ENCODE peak calls at places on chromosome 17, in seven cellular contexts. A is uterus, G is breast epithelium, C is ovary, N is tibial nerve, D is prostate gland, R is gastrocnemius medialis. P is an unnamed sample.

GRCh38 chr17:17141279-17141678 is 64.9 kb downstream of the PLD6 start:
- DNase-seq in R (no peak), A (no peak), D (no peak), N (no peak), C (no peak), G (no peak), P (no peak)

GRCh38 chr17:4908301-4908700 is 5.4 kb upstream of the CHRNE start:
- DNase-seq in C (no peak), N (no peak), G (no peak), A (no peak), D (no peak), R (no peak), P (no peak)

GRCh38 chr17:1234455-1234854 is 35.8 kb upstream of the BHLHA9 start:
- DNase-seq in D (no peak), G (no peak), N (no peak), C (no peak), R (no peak), A (no peak), P (no peak)

GRCh38 chr17:3635474-3636153 is 436 bp downstream of the SHPK start:
- DNase-seq in A (no peak), G (no peak), R (no peak), D (no peak), C (no peak), N (no peak), P (no peak)

GRCh38 chr17:16944334-16945140 is 27.4 kb downstream of the TNFRSF13B start:
- DNase-seq in C (no peak), N (no peak), G (no peak), A (no peak), D (no peak), R (no peak), P (peak; percentile 74)

GRCh38 chr17:67366193-67367157 is at the start of gene PSMD12:
- DNase-seq in G (peak; percentile 92), D (peak; percentile 89), C (peak; percentile 95), A (peak; percentile 89), N (peak; percentile 87), R (peak; percentile 92), P (peak; percentile 89)

GRCh38 chr17:20225162-20226115 is 216.3 kb downstream of the SPECC1 start:
- DNase-seq in D (no peak), A (no peak), C (no peak), N (no peak), R (no peak), G (no peak), P (no peak)

GRCh38 chr17:72258711-72259110 is 137.9 kb downstream of the SOX9 start:
- DNase-seq in D (no peak), C (no peak), G (no peak), N (no peak), A (no peak), R (no peak), P (no peak)

GRCh38 chr17:47703191-47703591 is 9.2 kb downstream of the TBKBP1 start:
- DNase-seq in R (no peak), G (no peak), A (no peak), N (no peak), C (peak; percentile 73), D (no peak), P (no peak)

GRCh38 chr17:57207396-57207795 is 48.9 kb upstream of the MSI2 start:
- DNase-seq in D (no peak), N (no peak), R (no peak), C (no peak), G (no peak), A (no peak), P (no peak)

GRCh38 chr17:29514792-29515191 is 52.0 kb downstream of the ABHD15 start:
- DNase-seq in A (no peak), C (peak; percentile 43), R (no peak), N (no peak), D (no peak), G (no peak), P (no peak)

GRCh38 chr17:29584452-29585079 is 4.9 kb downstream of the GIT1 start:
- DNase-seq in A (peak; percentile 21), G (no peak), R (no peak), N (no peak), D (no peak), C (no peak), P (no peak)

GRCh38 chr17:82835122-82835521 is 4.7 kb downstream of the ZNF750 start:
- DNase-seq in G (no peak), A (no peak), C (peak; percentile 38), R (no peak), N (no peak), D (no peak), P (no peak)

GRCh38 chr17:60356947-60357346 is 35.0 kb downstream of the USP32 start:
- DNase-seq in A (peak; percentile 34), R (no peak), C (no peak), G (no peak), N (no peak), D (no peak), P (no peak)

DNA sequence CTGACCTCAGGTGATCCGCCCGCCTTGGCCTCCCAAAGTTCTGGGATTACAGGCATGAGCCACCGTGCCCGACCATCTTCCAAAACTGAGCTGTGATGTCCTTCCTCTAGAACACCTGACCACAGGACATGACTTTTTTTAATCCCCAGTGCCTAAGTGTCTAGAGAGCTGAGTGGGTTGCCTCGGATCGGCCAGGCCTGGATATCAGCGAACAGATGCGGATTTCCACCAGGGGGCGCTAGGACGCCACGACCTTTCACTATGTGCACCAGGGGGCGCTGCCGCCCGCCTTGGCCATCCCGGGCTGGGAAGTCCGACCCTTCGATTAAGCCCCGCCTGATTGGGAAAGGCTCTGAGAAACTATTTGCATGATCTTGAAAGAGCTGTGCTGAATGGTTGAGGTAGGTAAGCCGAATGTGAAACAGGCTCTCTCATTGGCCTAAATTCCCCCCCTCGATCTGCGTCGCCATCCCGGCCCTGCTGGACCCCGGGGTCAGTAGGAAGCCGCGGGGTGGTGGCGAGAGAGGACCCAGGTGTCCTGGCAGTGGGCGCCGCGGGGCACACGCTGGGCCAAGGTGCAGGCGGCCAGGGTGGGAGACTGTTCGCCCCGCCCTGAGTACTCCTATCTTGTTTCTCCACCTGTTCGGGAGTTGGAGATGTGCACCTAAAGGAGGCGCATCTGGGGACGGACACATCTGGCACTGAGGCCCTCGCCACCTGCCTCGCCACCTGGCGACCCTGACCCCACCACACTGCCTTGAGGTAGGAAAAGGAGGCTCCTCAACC is at the start of gene ACBD4:
- DNase-seq in G (peak; percentile 97), A (peak; percentile 97), D (peak; percentile 96), N (peak; percentile 97), C (peak; percentile 97), R (peak; percentile 94), P (peak; percentile 99)
- TF ChIP-seq POLR2A in G (peak; percentile 53), A (peak; percentile 65), D (peak; percentile 76), N (peak; percentile 59), C (peak; percentile 69), R (peak; percentile 44), P (no peak)

DNA sequence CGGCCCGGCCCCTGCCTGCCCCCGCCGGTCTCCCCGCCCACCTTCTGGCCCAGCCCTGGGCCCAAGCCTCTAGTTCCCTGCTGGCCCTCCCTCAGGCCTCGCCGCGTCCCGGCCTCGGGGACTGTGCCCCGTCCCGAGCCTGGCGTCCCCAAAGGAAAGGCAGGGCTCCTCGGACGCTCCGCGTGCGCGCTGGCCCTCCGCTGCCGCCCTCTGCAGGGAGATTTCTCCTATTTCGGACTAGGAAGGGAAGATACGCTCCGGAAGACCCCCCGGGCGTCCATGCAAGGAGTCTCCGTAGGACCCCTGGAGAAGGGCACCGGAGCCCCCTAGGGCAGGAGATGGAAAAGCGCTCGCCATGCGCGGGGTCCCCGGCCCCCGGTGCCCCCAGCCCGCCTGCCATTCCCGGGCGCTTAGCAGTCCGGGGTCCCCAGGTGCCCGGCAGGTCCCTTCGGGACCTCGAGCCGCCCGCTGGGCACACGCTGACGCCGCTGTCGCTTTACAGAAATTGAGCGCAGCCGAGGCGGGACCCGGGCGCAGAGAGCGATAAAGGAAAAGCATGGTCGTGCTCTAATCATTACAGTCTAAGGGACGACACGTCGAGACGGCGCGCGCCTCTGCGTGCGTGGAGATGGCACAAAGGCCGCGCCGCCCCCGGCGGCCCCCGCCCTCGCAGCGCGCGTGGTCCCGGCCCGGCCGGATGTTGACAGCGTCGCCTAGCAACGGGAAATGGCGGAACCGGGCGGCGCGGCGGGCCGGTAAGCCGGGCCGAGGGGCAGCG is at the start of gene CCDC40:
- DNase-seq in A (peak; percentile 82), G (peak; percentile 83), R (peak; percentile 67), C (peak; percentile 88), D (peak; percentile 79), N (peak; percentile 74), P (peak; percentile 71)
- TF ChIP-seq POLR2A in A (peak; percentile 58), G (peak; percentile 47), R (peak; percentile 49), C (peak; percentile 70), D (peak; percentile 74), N (peak; percentile 27), P (no peak)

GRCh38 chr17:44082206-44082605 is 11.7 kb downstream of the G6PC3 start:
- DNase-seq in D (no peak), N (no peak), C (no peak), R (no peak), A (no peak), G (no peak), P (no peak)

GRCh38 chr17:44081681-44082080 is 11.1 kb downstream of the G6PC3 start:
- DNase-seq in R (no peak), G (no peak), A (no peak), N (no peak), C (no peak), D (no peak), P (no peak)

GRCh38 chr17:44084131-44084538 is 13.6 kb downstream of the G6PC3 start:
- DNase-seq in D (no peak), G (no peak), N (no peak), R (no peak), C (no peak), A (no peak), P (no peak)

GRCh38 chr17:44084921-44085320 is 14.4 kb downstream of the G6PC3 start:
- DNase-seq in D (no peak), N (no peak), A (no peak), R (no peak), C (no peak), G (no peak), P (no peak)

DNA sequence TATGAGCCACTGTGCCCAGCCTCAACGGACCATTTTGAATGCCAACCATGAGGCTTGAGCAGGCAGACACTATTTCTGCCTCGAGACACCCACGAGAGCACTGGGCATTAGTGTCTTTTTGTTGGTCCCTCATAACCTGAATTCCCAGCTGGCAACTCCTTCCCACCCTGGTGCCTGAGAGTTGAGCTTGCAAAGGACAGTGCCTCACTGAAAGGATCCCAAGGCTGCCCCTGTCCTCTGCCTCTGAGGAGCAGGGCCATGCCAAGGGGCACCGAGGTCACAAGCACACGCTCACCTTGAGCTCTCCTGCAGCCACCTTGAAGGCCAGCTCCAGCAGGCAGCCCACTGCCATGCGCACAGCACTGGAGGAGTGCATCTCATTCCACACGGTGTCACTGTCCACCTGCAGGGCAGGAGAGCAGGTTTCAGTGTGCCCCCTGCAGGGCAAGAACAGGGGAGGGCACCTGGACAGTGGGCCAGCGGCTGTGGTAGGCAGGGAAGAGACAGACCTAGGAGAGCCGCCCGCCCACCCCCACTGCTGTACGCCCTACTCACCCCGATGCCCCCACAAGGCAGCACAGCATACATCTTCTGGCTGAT is 12.8 kb downstream of the G6PC3 start:
- DNase-seq in A (no peak), D (no peak), C (no peak), N (no peak), G (no peak), R (no peak), P (no peak)
- TF ChIP-seq POLR2A in A (no peak), D (no peak), C (no peak), N (no peak), G (no peak), R (no peak), P (no peak)

DNA sequence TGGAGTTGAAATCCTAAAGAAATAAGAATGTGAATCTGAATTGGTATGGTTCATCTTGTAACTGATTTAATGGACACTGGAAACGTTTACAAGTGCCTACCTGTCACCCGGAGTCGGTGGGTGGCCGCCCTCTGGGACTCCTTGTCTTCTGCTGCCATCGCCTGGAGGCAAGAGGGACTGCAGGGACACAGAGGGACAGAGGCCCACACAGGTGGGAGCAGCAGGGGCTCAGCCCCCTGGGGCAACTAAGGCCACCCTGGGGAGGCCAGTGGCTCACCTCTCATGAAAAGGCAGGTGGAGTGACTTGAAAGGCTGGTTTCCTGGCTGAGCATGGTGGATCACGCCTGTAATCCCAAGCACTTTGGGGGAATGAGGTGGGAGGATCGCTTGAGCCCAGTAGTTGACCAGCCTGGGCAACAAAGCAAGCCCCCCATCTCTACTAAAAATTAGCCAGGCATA is 23.2 kb downstream of the TMEM92 start:
- DNase-seq in G (peak; percentile 89), N (peak; percentile 79), R (peak; percentile 57), C (peak; percentile 86), D (peak; percentile 81), A (peak; percentile 79), P (peak; percentile 68)
- TF ChIP-seq POLR2A in G (no peak), N (no peak), R (no peak), C (no peak), D (no peak), A (no peak), P (no peak)